ENCODE peak calls at places on chromosomes 11 and 22, in six cellular contexts. N is testis, Q is kidney, H is heart left ventricle, S is osteoblast, Y is left ventricle myocardium inferior. R is an unnamed sample.

GRCh38 chr11:119438599-119438998 is 15.6 kb upstream of the THY1 start:
- DNase-seq in N (no peak), Q (no peak), H (no peak), S (no peak), Y (no peak), R (no peak)

GRCh38 chr11:1636291-1636950 is 6.8 kb downstream of the KRTAP5-5 start:
- DNase-seq in N (no peak), Q (peak; percentile 43), H (no peak), S (no peak), Y (no peak), R (no peak)

GRCh38 chr11:128757235-128757711 is 63.4 kb downstream of the FLI1 start:
- DNase-seq in N (peak; percentile 31), Q (no peak), H (peak; percentile 41), S (peak; percentile 84), Y (no peak), R (no peak)

GRCh38 chr11:12318791-12319733 is 58.3 kb upstream of the PARVA start:
- DNase-seq in N (no peak), Q (no peak), H (no peak), S (no peak), Y (no peak), R (no peak)

GRCh38 chr22:23203452-23204124 is 23.3 kb downstream of the BCR start:
- DNase-seq in N (peak; percentile 52), Q (peak; percentile 58), H (no peak), S (no peak), Y (no peak), R (no peak)

GRCh38 chr22:31343235-31344191 is 2.6 kb downstream of the PATZ1 start:
- DNase-seq in N (peak; percentile 29), Q (peak; percentile 94), H (peak; percentile 49), S (peak; percentile 84), Y (peak; percentile 34), R (no peak)

GRCh38 chr11:1150769-1151365 is 6.9 kb upstream of the MUC5AC start:
- DNase-seq in N (peak; percentile 6), Q (no peak), H (no peak), S (peak; percentile 92), Y (peak; percentile 8), R (no peak)

GRCh38 chr11:92082652-92083051 is 142.0 kb upstream of the FAT3 start:
- DNase-seq in N (no peak), Q (no peak), H (no peak), S (no peak), Y (no peak), R (no peak)

GRCh38 chr11:11966826-11967668 is 41.4 kb downstream of the DKK3 start:
- DNase-seq in N (peak; percentile 82), Q (peak; percentile 87), H (peak; percentile 70), S (peak; percentile 94), Y (peak; percentile 79), R (peak; percentile 76)

DNA sequence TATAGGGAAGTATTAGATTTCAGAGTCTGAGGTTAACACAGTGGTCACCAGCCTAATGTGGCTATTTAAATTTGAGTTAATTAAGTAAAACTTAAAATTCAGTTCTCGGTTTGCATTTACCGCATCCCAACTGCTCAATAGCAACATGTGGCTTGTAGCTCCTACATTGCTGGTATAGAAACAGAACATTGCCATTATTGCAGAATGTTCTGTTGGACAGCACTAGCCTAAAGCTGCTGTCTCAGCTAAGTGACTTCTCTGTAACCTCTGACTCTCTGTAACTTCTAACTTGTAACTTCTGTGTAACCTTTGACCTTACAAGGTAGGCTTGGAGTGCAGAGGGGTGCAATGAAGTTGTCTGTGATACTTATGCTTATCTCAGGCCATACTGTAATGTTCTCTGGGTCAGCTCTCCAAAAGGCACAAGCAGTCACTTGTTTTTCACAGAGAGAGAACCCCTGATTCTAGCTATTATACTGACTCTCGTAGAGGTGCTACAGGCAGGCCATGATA is 78.7 kb downstream of the ZNRF3 start:
- DNase-seq in N (no peak), Q (no peak), H (no peak), S (no peak), Y (no peak), R (no peak)
- H3K27ac ChIP-seq in N (no peak overlapping the region), Q (no peak overlapping the region), H (no peak overlapping the region), S (no peak overlapping the region), Y (no peak overlapping the region), R (no peak overlapping the region)

DNA sequence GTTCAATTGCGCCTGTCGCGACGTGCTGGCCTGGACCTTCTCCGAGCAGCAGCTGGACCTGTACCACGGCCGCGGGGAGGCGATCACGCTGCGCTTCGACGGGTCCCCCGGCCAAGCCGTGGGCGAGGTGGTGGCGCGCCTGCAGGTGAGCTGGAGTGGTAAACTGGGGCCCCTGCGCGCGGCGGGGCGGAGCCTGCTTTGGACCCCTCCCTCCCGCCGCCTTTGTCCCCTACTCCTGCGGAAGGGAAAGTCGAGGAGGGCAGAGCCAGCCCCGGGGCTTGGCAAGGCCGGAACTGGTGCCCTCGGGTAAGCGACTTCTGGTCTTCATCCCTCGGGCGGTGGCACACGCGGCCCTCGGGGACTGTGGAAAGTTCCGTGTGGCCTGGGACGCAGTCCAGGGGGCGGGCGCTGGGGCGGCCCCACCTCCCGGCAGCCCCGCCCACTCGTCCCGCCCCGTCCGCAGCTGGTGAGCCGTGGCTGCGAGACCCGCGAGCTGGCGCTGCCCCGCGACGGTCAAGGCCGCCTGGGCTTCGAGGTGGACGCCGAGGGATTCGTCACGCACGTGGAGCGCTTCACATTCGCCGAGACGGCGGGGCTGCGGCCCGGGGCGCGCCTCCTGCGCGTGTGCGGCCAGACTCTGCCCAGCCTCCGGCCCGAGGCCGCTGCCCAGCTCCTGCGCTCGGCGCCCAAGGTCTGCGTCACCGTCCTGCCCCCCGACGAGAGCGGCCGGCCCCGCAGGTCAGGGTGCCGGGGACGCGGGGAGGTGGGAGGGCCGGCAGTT is 9.2 kb downstream of the SIPA1 start:
- DNase-seq in N (no peak), Q (peak; percentile 88), H (no peak), S (peak; percentile 98), Y (no peak), R (peak; percentile 50)
- TF ChIP-seq CTCF in N (no peak), Q (no peak), H (no peak), S (no peak), Y (no peak), R (no peak)

GRCh38 chr11:68371176-68372041 is 59.0 kb downstream of the LRP5 start:
- DNase-seq in N (no peak), Q (peak; percentile 74), H (no peak), S (peak; percentile 85), Y (peak; percentile 66), R (no peak)
- H3K4me3 ChIP-seq in N (no peak overlapping the region), Q (no peak overlapping the region), H (no peak overlapping the region), S (no peak overlapping the region), Y (no peak overlapping the region), R (no peak overlapping the region)

GRCh38 chr11:4480577-4481539 is 1.6 kb upstream of the OR52K1 start:
- DNase-seq in N (no peak), Q (no peak), H (no peak), S (peak; percentile 65), Y (no peak), R (no peak)
- H3K27ac ChIP-seq in N (no peak overlapping the region), Q (no peak overlapping the region), H (no peak overlapping the region), S (no peak overlapping the region), Y (no peak overlapping the region), R (no peak overlapping the region)